ENCODE peak calls at places on chromosomes 5 and 9, in five cellular contexts. C is HuH-7.5; O is WTC11; K is HFF-Myc; L is naive thymus-derived CD4-positive, alpha-beta T cell. W is an unnamed sample.

GRCh38 chr9:112041536-112042243 is 133.4 kb downstream of the SUSD1 start:
- DNase-seq in C (no peak), K (peak), O (peak), L (no peak), W (no peak)

GRCh38 chr9:87594218-87594617 is 96.6 kb downstream of the DAPK1 start:
- DNase-seq in O (no peak), K (no peak), L (no peak), C (no peak), W (no peak)

GRCh38 chr9:105647595-105648349 is 14.5 kb upstream of the TAL2 start:
- DNase-seq in C (no peak), O (no peak), K (no peak), L (no peak), W (peak)

GRCh38 chr5:116864838-116865190 is 290.2 kb upstream of the SEMA6A start:
- DNase-seq in C (no peak), K (no peak), O (no peak), L (no peak), W (no peak)

GRCh38 chr9:106701611-106702010 is 161.4 kb upstream of the ZNF462 start:
- DNase-seq in K (no peak), C (no peak), L (no peak), O (no peak), W (no peak)

GRCh38 chr5:14501353-14502162 is 80.0 kb upstream of the OTULINL start:
- DNase-seq in L (no peak), C (no peak), K (no peak), O (no peak), W (no peak)

GRCh38 chr9:97059661-97060060 is 20.7 kb upstream of the CTSV start:
- DNase-seq in C (no peak), L (no peak), O (no peak), K (no peak), W (no peak)

GRCh38 chr9:126622872-126623271 is 9.1 kb downstream of the LMX1B start:
- DNase-seq in C (no peak), K (no peak), O (no peak), L (no peak), W (no peak)

GRCh38 chr5:95644351-95645042 is 2.1 kb upstream of the RFESD start:
- DNase-seq in K (no peak), O (peak), C (no peak), L (peak), W (no peak)

GRCh38 chr5:87526131-87526530 is 113.4 kb upstream of the CCNH start:
- DNase-seq in L (no peak), O (no peak), K (no peak), C (no peak), W (no peak)

GRCh38 chr9:104177003-104177611 is 83.0 kb downstream of the SMC2 start:
- DNase-seq in L (no peak), C (no peak), K (no peak), O (no peak), W (no peak)

GRCh38 chr9:15231788-15232635 is 75.0 kb downstream of the TTC39B start:
- DNase-seq in K (no peak), C (no peak), O (peak), L (no peak), W (no peak)

GRCh38 chr5:89437450-89438435 is 554.8 kb upstream of the MEF2C start:
- DNase-seq in O (no peak), C (no peak), K (peak), L (no peak), W (no peak)

GRCh38 chr5:7926296-7926695 is 57.3 kb downstream of the MTRR start:
- DNase-seq in L (no peak), O (no peak), K (peak), C (no peak), W (no peak)

GRCh38 chr9:35575478-35575877 is 29.6 kb upstream of the TESK1 start:
- DNase-seq in L (no peak), C (no peak), K (no peak), O (no peak), W (no peak)

GRCh38 chr9:106228861-106229260 is 534.5 kb downstream of the TMEM38B start:
- DNase-seq in K (no peak), C (no peak), L (no peak), O (no peak), W (no peak)

GRCh38 chr5:88519066-88519465 is 250.4 kb upstream of the TMEM161B start:
- DNase-seq in L (no peak), K (no peak), C (no peak), O (no peak), W (no peak)

GRCh38 chr5:172114875-172115422 is 73.1 kb downstream of the STK10 start:
- DNase-seq in L (peak), C (no peak), K (no peak), O (no peak), W (no peak)

GRCh38 chr9:125521462-125522327 is 185.3 kb downstream of the MAPKAP1 start:
- DNase-seq in C (no peak), L (peak), K (peak), O (no peak), W (peak)

GRCh38 chr5:58406394-58406793 is 53.5 kb downstream of the PLK2 start:
- DNase-seq in L (no peak), C (no peak), K (no peak), O (no peak), W (no peak)

GRCh38 chr9:74848150-74848525 is 39.6 kb downstream of the TRPM6 start:
- DNase-seq in L (no peak), O (no peak), C (no peak), K (no peak), W (no peak)

GRCh38 chr9:105656131-105656921 is 5.9 kb upstream of the TAL2 start:
- DNase-seq in C (peak), O (peak), K (no peak), L (no peak), W (no peak)

GRCh38 chr9:32728181-32728580 is 55.2 kb upstream of the TMEM215 start:
- DNase-seq in K (no peak), C (no peak), O (no peak), L (no peak), W (no peak)

GRCh38 chr5:90962481-90962880 is 403.9 kb downstream of the ADGRV1 start:
- DNase-seq in C (no peak), O (no peak), K (no peak), L (no peak), W (no peak)

GRCh38 chr5:56375011-56375410 is 141.9 kb upstream of the ANKRD55 start:
- DNase-seq in K (no peak), O (no peak), C (no peak), L (no peak), W (no peak)

W was measured in glomerular endothelial cell.